ENCODE peak calls at places on chromosome 20, in nine cellular contexts. Z is lower lobe of right lung, V is pancreas, U is OCI-LY7, H is Karpas-422, K is SJSA1, D is fibroblast of mammary gland, Y is spleen, T is GM06990. M is an unnamed sample.

GRCh38 chr20:4369798-4370124 is 351.9 kb upstream of the PRND start:
- DNase-seq in D (no peak), Y (no peak), H (no peak), T (peak), V (no peak), K (no peak), U (peak), Z (no peak), M (no peak)

GRCh38 chr20:21739682-21740081 is 34.2 kb downstream of the PAX1 start:
- DNase-seq in Z (no peak), V (no peak), D (no peak), Y (no peak), T (no peak), U (no peak), H (peak), K (no peak), M (no peak)

GRCh38 chr20:57451759-57452661 is 60.8 kb downstream of the RBM38 start:
- DNase-seq in D (no peak), K (no peak), Z (no peak), U (peak), H (peak), V (no peak), T (peak), Y (peak), M (no peak)

GRCh38 chr20:17898548-17898994 is 70.0 kb downstream of the SNX5 start:
- DNase-seq in T (no peak), K (peak), D (peak), Z (peak), U (peak), V (peak), H (peak), Y (peak), M (peak)

GRCh38 chr20:57391439-57392129 is 388 bp downstream of the RBM38 start:
- DNase-seq in K (no peak), Y (peak), V (peak), Z (peak), D (no peak), T (no peak), H (peak), U (peak), M (peak)

GRCh38 chr20:32465092-32465900 is 107.2 kb downstream of the ASXL1 start:
- DNase-seq in V (peak), H (no peak), T (no peak), Z (peak), Y (peak), U (no peak), K (peak), D (peak), M (peak)

GRCh38 chr20:48850257-48850656 is 22.5 kb upstream of the PREX1 start:
- DNase-seq in Y (no peak), K (no peak), Z (no peak), T (no peak), H (no peak), U (no peak), D (no peak), V (no peak), M (no peak)

GRCh38 chr20:15986690-15987089 is 586.6 kb downstream of the KIF16B start:
- DNase-seq in Z (no peak), K (no peak), T (peak), V (no peak), U (no peak), D (no peak), Y (no peak), H (peak), M (no peak)

GRCh38 chr20:51487525-51488279 is 54.8 kb downstream of the NFATC2 start:
- DNase-seq in D (peak), K (peak), U (no peak), Z (no peak), V (no peak), H (no peak), T (no peak), Y (peak), M (peak)

GRCh38 chr20:51193066-51193772 is 170.3 kb upstream of the KCNG1 start:
- DNase-seq in V (no peak), D (peak), Y (no peak), Z (no peak), H (no peak), K (no peak), U (no peak), T (no peak), M (no peak)

GRCh38 chr20:34709836-34710567 is 5.9 kb downstream of the TP53INP2 start:
- DNase-seq in K (peak), T (no peak), Z (peak), V (peak), D (peak), Y (peak), U (no peak), H (no peak), M (peak)

GRCh38 chr20:34711813-34712430 is 7.8 kb downstream of the TP53INP2 start:
- DNase-seq in D (no peak), T (no peak), K (no peak), V (no peak), H (no peak), U (no peak), Z (no peak), Y (no peak), M (no peak)

GRCh38 chr20:34710861-34711574 is 6.9 kb downstream of the TP53INP2 start:
- DNase-seq in H (peak), K (no peak), Z (no peak), T (no peak), D (no peak), V (no peak), U (no peak), Y (no peak), M (no peak)

GRCh38 chr20:34709044-34709835 is 5.1 kb downstream of the TP53INP2 start:
- DNase-seq in T (peak), Z (peak), D (peak), H (peak), U (peak), V (peak), K (peak), Y (peak), M (peak)

DNA sequence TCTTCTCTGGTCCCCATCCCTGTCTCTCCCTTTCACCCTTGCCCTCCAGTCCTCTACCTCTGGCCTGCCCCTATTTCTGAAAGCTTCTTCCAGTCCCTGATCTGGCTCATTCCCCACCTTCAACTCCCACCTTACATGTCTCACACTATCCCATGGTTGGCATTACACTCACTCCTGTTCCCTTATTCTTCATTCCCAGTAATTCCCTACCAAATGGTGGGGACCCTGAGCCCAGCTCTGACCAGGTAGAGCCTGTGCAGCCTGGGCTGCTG is 6.4 kb downstream of the TP53INP2 start:
- DNase-seq in H (no peak), U (no peak), T (no peak), D (no peak), Z (no peak), V (no peak), K (no peak), Y (no peak), M (no peak)
- H3K4me3 ChIP-seq in H (peak), U (no peak), T (peak), D (peak), Z (peak), V (no peak), K (no peak), Y (peak), M (no peak)

GRCh38 chr20:37567671-37568588 is 40.3 kb upstream of the BLCAP start:
- DNase-seq in T (no peak), D (no peak), H (no peak), Y (no peak), K (peak), V (no peak), U (no peak), Z (no peak), M (no peak)
- H3K4me3 ChIP-seq in T (no peak), D (no peak), H (peak), Y (no peak), K (no peak), V (no peak), U (no peak), Z (no peak), M (no peak)

DNA sequence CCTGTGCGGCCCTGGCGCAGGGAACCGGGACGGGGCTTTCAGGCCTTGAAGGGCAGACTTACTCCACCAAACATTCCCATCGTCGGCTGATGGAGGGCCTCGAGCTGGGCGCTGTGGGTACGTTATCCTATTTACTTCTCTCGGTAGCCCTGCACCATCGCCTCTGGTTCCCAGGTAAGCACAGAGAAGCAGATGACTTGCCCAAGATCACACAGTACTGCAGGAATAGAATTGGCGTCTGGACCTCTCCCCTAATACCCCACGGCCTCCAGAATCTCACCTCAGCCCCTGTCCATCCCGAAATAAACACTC is 46.4 kb downstream of the PDYN start:
- DNase-seq in V (no peak), U (no peak), Z (no peak), K (no peak), D (no peak), H (no peak), Y (no peak), T (no peak), M (no peak)
- H3K4me3 ChIP-seq in V (no peak), U (no peak), Z (peak), K (no peak), D (no peak), H (no peak), Y (no peak), T (no peak), M (no peak)

DNA sequence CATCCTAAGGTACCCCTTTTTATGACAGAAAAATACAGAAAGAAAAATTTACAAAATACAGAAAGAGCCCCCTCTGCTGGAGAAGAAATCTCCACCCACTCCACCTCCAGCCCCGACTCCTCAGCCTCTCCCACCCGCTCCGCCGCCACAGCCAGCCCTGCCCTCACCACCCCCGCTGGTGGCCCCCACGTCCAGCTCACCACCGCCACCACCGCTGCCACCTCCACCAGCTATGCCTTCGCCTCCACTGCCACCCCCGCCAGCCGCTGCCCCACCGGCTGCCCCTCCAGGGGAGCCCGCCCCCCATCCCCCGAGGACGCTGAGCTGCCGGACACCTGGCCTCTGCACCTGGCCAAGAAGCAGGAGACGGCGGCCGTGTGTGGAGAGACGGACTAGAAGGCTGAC is 17.7 kb downstream of the WFDC2 start:
- DNase-seq in D (no peak), K (no peak), H (peak), Y (no peak), T (no peak), Z (no peak), V (peak), U (peak), M (no peak)
- H3K4me3 ChIP-seq in D (no peak), K (no peak), H (no peak), Y (no peak), T (no peak), Z (no peak), V (no peak), U (no peak), M (no peak)

GRCh38 chr20:60806824-60807223 is 445.2 kb upstream of the CDH4 start:
- DNase-seq in D (no peak), Z (no peak), T (no peak), Y (no peak), V (no peak), U (no peak), H (no peak), K (no peak), M (no peak)

GRCh38 chr20:60803335-60804070 is 448.6 kb upstream of the CDH4 start:
- DNase-seq in D (no peak), K (no peak), H (no peak), T (no peak), U (no peak), V (no peak), Y (no peak), Z (no peak), M (no peak)

GRCh38 chr20:60808003-60808402 is 444.1 kb upstream of the CDH4 start:
- DNase-seq in D (no peak), T (no peak), K (peak), H (no peak), Z (no peak), V (no peak), U (no peak), Y (no peak), M (no peak)

GRCh38 chr20:60804918-60805631 is 447.0 kb upstream of the CDH4 start:
- DNase-seq in U (no peak), H (no peak), T (no peak), V (no peak), Z (no peak), K (peak), Y (no peak), D (no peak), M (no peak)

DNA sequence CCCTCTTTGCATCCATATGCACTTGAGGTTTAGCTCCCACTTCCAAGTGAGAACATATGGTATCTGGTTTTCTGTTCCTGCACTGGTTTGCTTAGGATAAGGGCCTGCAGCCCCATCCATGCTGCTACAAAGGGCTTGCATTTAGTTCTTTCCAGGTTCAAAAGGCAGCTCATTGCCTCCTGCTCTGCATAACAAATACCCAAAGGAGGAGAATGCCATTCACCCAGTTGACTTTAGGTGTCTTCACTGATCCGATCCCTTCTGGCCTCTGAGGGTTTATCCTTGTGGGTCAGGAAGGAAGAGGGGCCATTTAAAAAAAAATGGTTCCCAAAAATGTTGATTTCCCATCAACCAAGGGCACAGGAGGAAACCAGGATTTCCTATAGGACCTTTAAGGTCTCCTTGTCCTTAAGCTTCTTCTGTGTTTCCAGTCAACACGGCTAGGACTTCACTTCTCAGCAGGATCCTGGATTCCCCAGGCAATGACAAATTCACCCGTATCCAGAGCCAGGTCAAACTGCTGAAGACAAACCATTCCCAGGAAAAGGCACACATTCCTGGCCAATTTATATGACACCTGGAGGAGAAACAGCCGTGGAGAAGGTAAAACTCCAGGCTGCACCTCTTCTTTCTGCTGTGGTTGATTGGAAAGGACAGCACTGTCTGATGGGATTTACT is 447.7 kb upstream of the CDH4 start:
- DNase-seq in D (no peak), Y (no peak), U (no peak), V (no peak), Z (no peak), K (no peak), T (no peak), H (no peak), M (no peak)
- H3K4me3 ChIP-seq in D (no peak), Y (no peak), U (no peak), V (no peak), Z (no peak), K (no peak), T (no peak), H (no peak), M (no peak)

DNA sequence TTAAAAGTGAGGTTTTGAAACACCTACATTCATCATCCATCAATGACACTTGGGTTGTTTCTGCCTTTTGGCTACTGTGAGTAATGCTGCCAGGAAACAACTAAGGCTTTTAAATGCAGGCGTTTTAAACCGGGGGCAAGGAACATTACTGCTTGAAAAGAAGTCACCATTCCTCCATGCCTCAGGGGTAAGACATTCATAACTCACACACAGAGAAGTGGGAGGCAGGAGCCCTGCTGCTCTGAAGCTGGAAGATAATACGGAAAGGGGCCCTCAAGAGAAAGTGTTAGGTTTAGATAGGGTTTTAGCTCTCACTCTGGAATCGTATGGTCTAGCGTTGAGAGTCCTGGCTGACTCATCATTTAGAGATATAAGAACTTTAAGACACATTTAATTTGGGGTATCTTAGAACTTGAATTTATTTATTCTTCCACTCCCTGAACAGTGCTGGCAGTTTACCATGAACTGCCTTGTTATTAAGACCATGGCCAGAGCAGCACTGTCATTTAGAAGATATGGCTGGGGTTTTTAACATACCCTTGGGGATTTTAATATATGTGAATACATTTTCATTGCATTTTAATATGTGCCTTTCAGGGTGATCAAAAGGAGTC is 1.8 kb downstream of the TUBB1 start:
- DNase-seq in Y (no peak), H (no peak), V (no peak), U (no peak), K (no peak), Z (no peak), D (peak), T (no peak), M (peak)
- H3K4me3 ChIP-seq in Y (no peak), H (no peak), V (no peak), U (no peak), K (no peak), Z (no peak), D (no peak), T (no peak), M (no peak)